ENCODE peak calls at places on chromosomes 13 and 19, in seven cellular contexts. C, U, V, F, G, S and W are unnamed samples.

GRCh38 chr19:35856546-35857149 is at the start of gene KIRREL2:
- DNase-seq in U (no peak), G (no peak), C (no peak), S (peak), V (no peak), F (no peak), W (no peak)

GRCh38 chr13:39415003-39415402 is 188.0 kb downstream of the LHFPL6 start:
- DNase-seq in V (no peak), F (no peak), G (no peak), C (no peak), U (no peak), S (no peak), W (peak)

GRCh38 chr13:84737671-84738070 is 855.4 kb upstream of the SLITRK1 start:
- DNase-seq in F (no peak), S (no peak), U (no peak), G (no peak), C (no peak), V (no peak), W (no peak)

GRCh38 chr19:31598730-31599238 is 249.5 kb upstream of the TSHZ3 start:
- DNase-seq in U (no peak), G (no peak), F (no peak), S (no peak), V (no peak), C (no peak), W (no peak)

GRCh38 chr13:31862828-31863227 is 123.5 kb downstream of the RXFP2 start:
- DNase-seq in S (no peak), F (no peak), V (no peak), U (no peak), G (no peak), C (no peak), W (no peak)

GRCh38 chr13:86974251-86974994 is 696.7 kb upstream of the SLITRK5 start:
- DNase-seq in U (no peak), S (no peak), G (peak), F (no peak), V (no peak), C (no peak), W (no peak)

GRCh38 chr19:51473009-51473707 is 5.2 kb upstream of the CEACAM18 start:
- DNase-seq in S (peak), C (peak), G (no peak), V (peak), U (peak), F (peak), W (peak)

GRCh38 chr19:45767410-45767880 is 1.6 kb downstream of the SIX5 start:
- DNase-seq in U (peak), F (peak), G (peak), C (peak), V (peak), S (no peak), W (peak)

GRCh38 chr19:18291590-18292459 is 10.4 kb upstream of the JUND start:
- DNase-seq in F (peak), S (peak), U (peak), C (peak), V (peak), G (peak), W (peak)

GRCh38 chr13:43031881-43032280 is 8.5 kb downstream of the DNAJC15 start:
- DNase-seq in V (no peak), C (no peak), S (no peak), F (peak), G (no peak), U (no peak), W (no peak)

GRCh38 chr19:30648321-30648720 is 276.1 kb downstream of the ZNF536 start:
- DNase-seq in S (no peak), C (no peak), G (no peak), U (no peak), F (no peak), V (no peak), W (no peak)

GRCh38 chr19:11378319-11379189 is 4.1 kb downstream of the SWSAP1 start:
- DNase-seq in G (no peak), C (peak), V (peak), F (peak), U (no peak), S (peak), W (peak)

GRCh38 chr19:42555317-42555716 is 27.0 kb upstream of the CEACAM1 start:
- DNase-seq in C (no peak), F (peak), S (no peak), G (no peak), U (no peak), V (no peak), W (no peak)

GRCh38 chr19:16867211-16867610 is 21.6 kb upstream of the F2RL3 start:
- DNase-seq in U (no peak), S (no peak), F (no peak), G (no peak), V (no peak), C (peak), W (no peak)

GRCh38 chr19:37905936-37906867 is at the start of gene WDR87:
- DNase-seq in V (peak), F (peak), U (peak), C (no peak), G (peak), S (no peak), W (peak)

GRCh38 chr19:2782357-2782935 is 627 bp downstream of the SGTA start:
- DNase-seq in U (no peak), C (no peak), S (no peak), V (no peak), G (no peak), F (peak), W (no peak)

GRCh38 chr13:21330126-21330861 is 128.8 kb downstream of the ZDHHC20 start:
- DNase-seq in S (no peak), G (no peak), C (peak), U (no peak), F (no peak), V (no peak), W (no peak)
- H3K4me3 ChIP-seq in S (no peak), G (no peak), C (no peak), U (no peak), F (no peak), V (no peak), W (no peak)

GRCh38 chr19:5066768-5067167 is 97.9 kb downstream of the KDM4B start:
- DNase-seq in S (no peak), F (no peak), C (no peak), G (no peak), U (no peak), V (no peak), W (no peak)
- TF ChIP-seq CTCF in S (no peak), F (no peak), C (no peak), G (no peak), U (no peak), V (no peak), W (no peak)

GRCh38 chr13:64782459-64782858 is 2447.7 kb downstream of the PCDH9 start:
- DNase-seq in C (no peak), U (no peak), V (no peak), F (no peak), S (no peak), G (no peak), W (no peak)

GRCh38 chr13:64774915-64775314 is 2455.2 kb downstream of the PCDH9 start:
- DNase-seq in S (no peak), C (no peak), U (no peak), V (no peak), F (no peak), G (no peak), W (no peak)

GRCh38 chr13:64778002-64778401 is 2452.1 kb downstream of the PCDH9 start:
- DNase-seq in S (no peak), V (no peak), G (no peak), C (no peak), U (no peak), F (no peak), W (no peak)
- H3K4me3 ChIP-seq in S (no peak), V (no peak), G (no peak), C (no peak), U (no peak), F (no peak), W (no peak)

DNA sequence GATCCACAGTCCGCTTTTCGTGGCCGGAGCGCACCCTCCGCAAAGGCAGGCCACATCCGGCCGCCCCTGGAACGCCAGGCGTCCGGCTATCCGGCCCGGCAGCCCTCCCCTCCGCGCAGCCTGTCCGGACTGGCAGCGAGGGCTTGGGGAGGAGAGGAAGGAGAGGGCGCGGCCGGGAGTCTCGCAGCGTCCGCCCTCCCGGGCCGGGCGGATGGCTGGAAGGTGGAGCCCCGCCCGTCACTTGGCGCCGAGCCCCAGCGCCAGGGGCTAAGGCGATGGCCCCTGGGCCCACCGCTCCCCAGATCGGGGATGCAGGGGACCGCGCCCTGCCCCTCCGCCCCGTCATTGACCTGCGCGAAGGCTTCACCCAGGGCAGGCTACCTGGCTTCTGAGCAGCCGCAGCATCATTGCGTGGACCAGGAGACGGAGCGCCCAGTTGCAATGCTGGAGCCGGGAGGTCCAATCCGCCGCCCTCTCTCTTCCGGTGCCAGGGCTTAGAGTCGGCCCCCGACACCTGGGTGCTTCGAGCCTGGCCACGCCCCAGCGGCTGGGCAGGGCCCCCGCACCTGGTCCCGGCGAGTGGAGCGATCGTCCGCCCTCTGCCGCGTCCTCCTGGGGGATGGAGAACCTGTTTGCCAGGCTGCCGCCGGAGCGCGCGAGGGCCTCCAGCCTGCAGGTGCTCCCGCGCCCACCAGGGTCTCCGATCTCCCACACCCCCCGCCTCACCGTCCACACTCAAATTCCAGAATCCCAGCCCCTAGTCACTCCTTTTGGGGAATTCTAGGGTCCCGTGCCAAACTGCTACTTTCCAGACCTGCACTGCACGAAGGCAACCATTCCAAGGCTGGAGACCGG is at the start of gene FUT1:
- DNase-seq in F (peak), S (no peak), U (peak), G (peak), C (no peak), V (peak), W (no peak)
- TF ChIP-seq CTCF in F (no peak), S (no peak), U (no peak), G (no peak), C (peak), V (peak), W (no peak)

GRCh38 chr19:1073956-1074511 is 7.1 kb downstream of the ARHGAP45 start:
- DNase-seq in F (no peak), G (no peak), V (no peak), U (no peak), C (no peak), S (no peak), W (no peak)
- H3K4me3 ChIP-seq in F (no peak), G (no peak), V (no peak), U (peak), C (no peak), S (no peak), W (no peak)

GRCh38 chr19:43711751-43712355 is 4.0 kb upstream of the IRGC start:
- DNase-seq in G (no peak), C (no peak), V (peak), U (no peak), F (no peak), S (no peak), W (no peak)

GRCh38 chr19:43705729-43706128 is 10.1 kb upstream of the IRGC start:
- DNase-seq in U (no peak), V (no peak), G (no peak), S (no peak), F (no peak), C (no peak), W (no peak)

GRCh38 chr19:43713208-43713607 is 2.7 kb upstream of the IRGC start:
- DNase-seq in S (no peak), V (no peak), F (no peak), C (no peak), G (no peak), U (no peak), W (no peak)

GRCh38 chr19:43707158-43707712 is 8.6 kb upstream of the IRGC start:
- DNase-seq in V (no peak), S (no peak), F (no peak), C (no peak), G (no peak), U (no peak), W (no peak)

GRCh38 chr19:43708716-43709115 is 7.2 kb upstream of the IRGC start:
- DNase-seq in S (no peak), G (no peak), C (no peak), F (no peak), V (no peak), U (no peak), W (no peak)
- TF ChIP-seq CTCF in S (no peak), G (no peak), C (no peak), F (no peak), V (no peak), U (no peak), W (no peak)

DNA sequence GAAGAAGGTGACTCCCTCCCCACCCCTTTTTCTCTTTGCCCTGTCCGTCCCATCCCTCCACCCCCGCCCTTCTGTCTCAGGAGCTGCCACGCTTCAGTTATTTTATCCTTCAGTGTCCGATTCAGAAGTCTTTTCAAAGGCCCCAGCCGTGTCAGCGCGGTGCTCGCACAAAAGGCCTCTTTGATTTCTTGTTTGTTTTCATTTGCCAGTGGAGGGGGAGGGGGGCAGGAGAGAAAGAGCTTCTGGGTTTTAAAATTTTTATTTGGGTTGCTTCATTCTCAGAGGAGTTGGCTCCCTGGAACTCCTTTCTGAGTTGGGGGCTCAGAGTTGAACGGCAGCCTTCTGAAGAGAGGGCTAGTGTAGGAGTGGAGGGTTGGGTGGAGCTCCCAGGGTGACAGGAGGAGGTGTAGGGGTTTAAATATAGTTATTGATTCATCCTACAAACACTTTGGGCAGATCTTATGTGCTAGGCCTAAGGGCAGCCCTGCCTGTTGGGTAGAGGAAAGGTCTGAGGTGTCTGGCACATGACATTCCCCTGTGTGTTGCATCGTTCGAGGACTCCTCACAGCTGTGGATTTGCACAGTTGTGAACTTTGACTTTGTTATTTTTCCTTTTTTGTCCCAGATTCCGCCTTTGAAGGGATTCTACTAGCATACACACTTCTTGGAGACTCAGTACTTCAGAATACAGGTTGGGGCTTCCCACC is 36.8 kb downstream of the NFIX start:
- DNase-seq in C (no peak), U (peak), V (no peak), G (no peak), F (no peak), S (no peak), W (peak)
- H3K4me3 ChIP-seq in C (no peak), U (peak), V (no peak), G (no peak), F (no peak), S (no peak), W (peak)

GRCh38 chr19:1392407-1392806 is 8.7 kb downstream of the NDUFS7 start:
- DNase-seq in S (no peak), G (no peak), C (no peak), U (no peak), V (no peak), F (no peak), W (no peak)
- TF ChIP-seq CTCF in S (no peak), G (no peak), C (no peak), U (no peak), V (no peak), F (no peak), W (no peak)

GRCh38 chr19:56594783-56595547 is at the start of gene ZNF71:
- DNase-seq in F (peak), U (peak), V (peak), G (peak), C (peak), S (peak), W (peak)

GRCh38 chr19:56596676-56597075 is 1.6 kb downstream of the ZNF71 start:
- DNase-seq in C (no peak), S (no peak), V (no peak), U (no peak), F (no peak), G (no peak), W (no peak)

GRCh38 chr19:56597696-56598095 is 2.6 kb downstream of the ZNF71 start:
- DNase-seq in C (peak), F (no peak), U (no peak), S (no peak), G (no peak), V (no peak), W (no peak)

GRCh38 chr19:56595548-56595899 is 422 bp downstream of the ZNF71 start:
- DNase-seq in C (peak), G (no peak), F (no peak), U (no peak), S (peak), V (no peak), W (no peak)

DNA sequence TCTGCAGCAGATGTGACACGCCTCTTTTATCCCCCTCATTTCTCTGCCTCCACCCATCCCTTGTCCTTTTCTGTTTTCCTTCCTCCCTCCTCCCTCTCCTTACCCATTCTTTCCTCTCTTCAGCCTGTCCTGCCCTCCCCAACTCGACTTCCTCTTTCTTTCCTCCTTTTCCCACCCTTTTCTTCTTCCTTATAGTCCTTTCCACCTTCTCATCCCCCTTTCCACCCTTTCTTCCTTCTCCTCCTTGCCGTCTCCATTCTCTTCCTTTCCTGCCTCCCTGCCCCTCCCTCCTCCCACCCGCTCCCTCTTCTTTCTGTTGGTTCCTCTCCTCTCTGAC is 688 bp upstream of the ZNF71 start:
- DNase-seq in V (no peak), U (no peak), F (no peak), G (no peak), S (no peak), C (no peak), W (no peak)
- H3K4me3 ChIP-seq in V (peak), U (peak), F (no peak), G (no peak), S (peak), C (no peak), W (peak)

GRCh38 chr19:44575116-44575700 is 38.2 kb upstream of the IGSF23 start:
- DNase-seq in F (no peak), S (no peak), V (no peak), G (no peak), C (no peak), U (no peak), W (no peak)
- TF ChIP-seq CTCF in F (no peak), S (no peak), V (no peak), G (no peak), C (no peak), U (no peak), W (no peak)